ENCODE peak calls at places on chromosome 12, in six cellular contexts. One of them, this sample, is unnamed. For H3K4me1 and H3K36me3, the result is how much of the 10 kb centered on the place peaks cover.

GRCh38 chr12:53828598-53828997 is 76.8 kb upstream of the CISTR start:
- DNase-seq in mucosa of descending colon: no peak
- DNase-seq in tibial artery: no peak
- DNase-seq in left ventricle myocardium inferior: no peak
- DNase-seq in tibial nerve: no peak
- DNase-seq in psoas muscle: no peak
- DNase-seq in this sample: no peak

GRCh38 chr12:109772622-109773321 is 59.1 kb downstream of the FAM222A start:
- DNase-seq in mucosa of descending colon: no peak
- DNase-seq in tibial artery: peak
- DNase-seq in left ventricle myocardium inferior: no peak
- DNase-seq in tibial nerve: no peak
- DNase-seq in psoas muscle: peak
- DNase-seq in this sample: no peak

GRCh38 chr12:5043589-5044419 is at the start of gene KCNA5:
- DNase-seq in mucosa of descending colon: no peak
- DNase-seq in tibial artery: peak
- DNase-seq in left ventricle myocardium inferior: peak
- DNase-seq in tibial nerve: no peak
- DNase-seq in psoas muscle: no peak
- DNase-seq in this sample: no peak

GRCh38 chr12:76428117-76428516 is 79.9 kb upstream of the BBS10 start:
- DNase-seq in mucosa of descending colon: no peak
- DNase-seq in tibial artery: no peak
- DNase-seq in left ventricle myocardium inferior: no peak
- DNase-seq in tibial nerve: no peak
- DNase-seq in psoas muscle: no peak
- DNase-seq in this sample: no peak

GRCh38 chr12:23423796-23424195 is 525.7 kb downstream of the SOX5 start:
- DNase-seq in mucosa of descending colon: no peak
- DNase-seq in tibial artery: no peak
- DNase-seq in left ventricle myocardium inferior: no peak
- DNase-seq in tibial nerve: no peak
- DNase-seq in psoas muscle: no peak
- DNase-seq in this sample: no peak

GRCh38 chr12:47237751-47238211 is 158.0 kb upstream of the AMIGO2 start:
- DNase-seq in mucosa of descending colon: no peak
- DNase-seq in tibial artery: no peak
- DNase-seq in left ventricle myocardium inferior: no peak
- DNase-seq in tibial nerve: no peak
- DNase-seq in psoas muscle: no peak
- DNase-seq in this sample: no peak

GRCh38 chr12:57474862-57475261 is 4.8 kb downstream of the ARHGAP9 start:
- DNase-seq in mucosa of descending colon: no peak
- DNase-seq in tibial artery: no peak
- DNase-seq in left ventricle myocardium inferior: no peak
- DNase-seq in tibial nerve: no peak
- DNase-seq in psoas muscle: no peak
- DNase-seq in this sample: no peak

GRCh38 chr12:24600996-24601395 is 347.9 kb downstream of the BCAT1 start:
- DNase-seq in mucosa of descending colon: no peak
- DNase-seq in tibial artery: no peak
- DNase-seq in left ventricle myocardium inferior: no peak
- DNase-seq in tibial nerve: no peak
- DNase-seq in psoas muscle: no peak
- DNase-seq in this sample: no peak

GRCh38 chr12:47718531-47718930 is 6.8 kb downstream of the ENDOU start:
- DNase-seq in mucosa of descending colon: no peak
- DNase-seq in tibial artery: no peak
- DNase-seq in left ventricle myocardium inferior: no peak
- DNase-seq in tibial nerve: no peak
- DNase-seq in psoas muscle: no peak
- DNase-seq in this sample: peak

GRCh38 chr12:52350786-52351185 is 16.5 kb downstream of the KRT85 start:
- DNase-seq in mucosa of descending colon: no peak
- DNase-seq in tibial artery: peak
- DNase-seq in left ventricle myocardium inferior: no peak
- DNase-seq in tibial nerve: no peak
- DNase-seq in psoas muscle: no peak
- DNase-seq in this sample: no peak

GRCh38 chr12:98719515-98720504 is 74.7 kb downstream of the APAF1 start:
- DNase-seq in mucosa of descending colon: no peak
- DNase-seq in tibial artery: no peak
- DNase-seq in left ventricle myocardium inferior: no peak
- DNase-seq in tibial nerve: no peak
- DNase-seq in psoas muscle: no peak
- DNase-seq in this sample: no peak

GRCh38 chr12:45244561-45245348 is 28.9 kb downstream of the ANO6 start:
- DNase-seq in mucosa of descending colon: peak
- DNase-seq in tibial artery: no peak
- DNase-seq in left ventricle myocardium inferior: no peak
- DNase-seq in tibial nerve: no peak
- DNase-seq in psoas muscle: no peak
- DNase-seq in this sample: no peak

GRCh38 chr12:6285063-6285477 is 25.4 kb upstream of the PLEKHG6 start:
- DNase-seq in mucosa of descending colon: peak
- DNase-seq in tibial artery: no peak
- DNase-seq in left ventricle myocardium inferior: no peak
- DNase-seq in tibial nerve: no peak
- DNase-seq in psoas muscle: peak
- DNase-seq in this sample: no peak

GRCh38 chr12:53299101-53299453 is 418 bp upstream of the MYG1 start:
- DNase-seq in mucosa of descending colon: peak
- DNase-seq in tibial artery: no peak
- DNase-seq in left ventricle myocardium inferior: no peak
- DNase-seq in tibial nerve: no peak
- DNase-seq in psoas muscle: no peak
- DNase-seq in this sample: no peak

GRCh38 chr12:65084579-65084978 is 36.5 kb downstream of the WIF1 start:
- DNase-seq in mucosa of descending colon: no peak
- DNase-seq in tibial artery: no peak
- DNase-seq in left ventricle myocardium inferior: no peak
- DNase-seq in tibial nerve: no peak
- DNase-seq in psoas muscle: no peak
- DNase-seq in this sample: no peak

GRCh38 chr12:124352839-124353238 is 57.9 kb downstream of the RFLNA start:
- DNase-seq in mucosa of descending colon: peak
- DNase-seq in tibial artery: no peak
- DNase-seq in left ventricle myocardium inferior: peak
- DNase-seq in tibial nerve: no peak
- DNase-seq in psoas muscle: peak
- DNase-seq in this sample: no peak

GRCh38 chr12:88577537-88577936 is 2.7 kb downstream of the KITLG start:
- DNase-seq in mucosa of descending colon: no peak
- DNase-seq in tibial artery: no peak
- DNase-seq in left ventricle myocardium inferior: no peak
- DNase-seq in tibial nerve: no peak
- DNase-seq in psoas muscle: no peak
- DNase-seq in this sample: no peak

GRCh38 chr12:49667319-49668090 is 39.7 kb downstream of the FMNL3 start:
- DNase-seq in mucosa of descending colon: no peak
- DNase-seq in tibial artery: no peak
- DNase-seq in left ventricle myocardium inferior: no peak
- DNase-seq in tibial nerve: no peak
- DNase-seq in psoas muscle: no peak
- DNase-seq in this sample: no peak

GRCh38 chr12:125512541-125513298 is 447.5 kb downstream of the AACS start:
- DNase-seq in mucosa of descending colon: no peak
- DNase-seq in tibial artery: no peak
- DNase-seq in left ventricle myocardium inferior: no peak
- DNase-seq in tibial nerve: no peak
- DNase-seq in psoas muscle: no peak
- DNase-seq in this sample: no peak

GRCh38 chr12:108843187-108843586 is 14.2 kb downstream of the SSH1 start:
- DNase-seq in mucosa of descending colon: no peak
- DNase-seq in tibial artery: no peak
- DNase-seq in left ventricle myocardium inferior: no peak
- DNase-seq in tibial nerve: no peak
- DNase-seq in psoas muscle: no peak
- DNase-seq in this sample: no peak

GRCh38 chr12:60522684-60523083 is 926.9 kb downstream of the SLC16A7 start:
- DNase-seq in mucosa of descending colon: no peak
- DNase-seq in tibial artery: no peak
- DNase-seq in left ventricle myocardium inferior: no peak
- DNase-seq in tibial nerve: no peak
- DNase-seq in psoas muscle: no peak
- DNase-seq in this sample: no peak

GRCh38 chr12:120854804-120855203 is 49.4 kb downstream of the SPPL3 start:
- DNase-seq in mucosa of descending colon: no peak
- DNase-seq in tibial artery: no peak
- DNase-seq in left ventricle myocardium inferior: no peak
- DNase-seq in tibial nerve: no peak
- DNase-seq in psoas muscle: no peak
- DNase-seq in this sample: no peak

GRCh38 chr12:120853188-120853587 is 51.0 kb downstream of the SPPL3 start:
- DNase-seq in mucosa of descending colon: no peak
- DNase-seq in tibial artery: no peak
- DNase-seq in left ventricle myocardium inferior: no peak
- DNase-seq in tibial nerve: no peak
- DNase-seq in psoas muscle: no peak
- DNase-seq in this sample: no peak

GRCh38 chr12:120849765-120850164 is 54.4 kb downstream of the SPPL3 start:
- DNase-seq in mucosa of descending colon: no peak
- DNase-seq in tibial artery: no peak
- DNase-seq in left ventricle myocardium inferior: no peak
- DNase-seq in tibial nerve: no peak
- DNase-seq in psoas muscle: no peak
- DNase-seq in this sample: no peak

GRCh38 chr12:120851939-120852338 is 52.2 kb downstream of the SPPL3 start:
- DNase-seq in mucosa of descending colon: no peak
- DNase-seq in tibial artery: no peak
- DNase-seq in left ventricle myocardium inferior: no peak
- DNase-seq in tibial nerve: no peak
- DNase-seq in psoas muscle: peak
- DNase-seq in this sample: no peak

GRCh38 chr12:120851444-120851843 is 52.7 kb downstream of the SPPL3 start:
- DNase-seq in mucosa of descending colon: no peak
- DNase-seq in tibial artery: no peak
- DNase-seq in left ventricle myocardium inferior: no peak
- DNase-seq in tibial nerve: no peak
- DNase-seq in psoas muscle: no peak
- DNase-seq in this sample: no peak
- H3K4me1 ChIP-seq in mucosa of descending colon: under half
- H3K4me1 ChIP-seq in tibial artery: under half
- H3K4me1 ChIP-seq in left ventricle myocardium inferior: half or more
- H3K4me1 ChIP-seq in tibial nerve: under half
- H3K4me1 ChIP-seq in psoas muscle: half or more
- H3K4me1 ChIP-seq in this sample: under half

GRCh38 chr12:2295941-2296461 is 243.2 kb downstream of the CACNA1C start:
- DNase-seq in mucosa of descending colon: no peak
- DNase-seq in tibial artery: no peak
- DNase-seq in left ventricle myocardium inferior: no peak
- DNase-seq in tibial nerve: no peak
- DNase-seq in psoas muscle: no peak
- DNase-seq in this sample: no peak
- TF ChIP-seq CTCF in mucosa of descending colon: no peak
- TF ChIP-seq CTCF in tibial artery: no peak
- TF ChIP-seq CTCF in left ventricle myocardium inferior: no peak
- TF ChIP-seq CTCF in tibial nerve: no peak
- TF ChIP-seq CTCF in psoas muscle: no peak
- TF ChIP-seq CTCF in this sample: no peak

GRCh38 chr12:106243620-106244019 is 4.2 kb downstream of the CKAP4 start:
- DNase-seq in mucosa of descending colon: no peak
- DNase-seq in tibial artery: no peak
- DNase-seq in left ventricle myocardium inferior: no peak
- DNase-seq in tibial nerve: no peak
- DNase-seq in psoas muscle: no peak
- DNase-seq in this sample: no peak

GRCh38 chr12:106239241-106239950 is 8.4 kb downstream of the CKAP4 start:
- DNase-seq in mucosa of descending colon: no peak
- DNase-seq in tibial artery: no peak
- DNase-seq in left ventricle myocardium inferior: no peak
- DNase-seq in tibial nerve: no peak
- DNase-seq in psoas muscle: no peak
- DNase-seq in this sample: peak

GRCh38 chr12:106239951-106240335 is 7.9 kb downstream of the CKAP4 start:
- DNase-seq in mucosa of descending colon: no peak
- DNase-seq in tibial artery: no peak
- DNase-seq in left ventricle myocardium inferior: no peak
- DNase-seq in tibial nerve: no peak
- DNase-seq in psoas muscle: no peak
- DNase-seq in this sample: peak

GRCh38 chr12:106238146-106238545 is 9.7 kb downstream of the CKAP4 start:
- DNase-seq in mucosa of descending colon: no peak
- DNase-seq in tibial artery: no peak
- DNase-seq in left ventricle myocardium inferior: peak
- DNase-seq in tibial nerve: no peak
- DNase-seq in psoas muscle: no peak
- DNase-seq in this sample: peak

DNA sequence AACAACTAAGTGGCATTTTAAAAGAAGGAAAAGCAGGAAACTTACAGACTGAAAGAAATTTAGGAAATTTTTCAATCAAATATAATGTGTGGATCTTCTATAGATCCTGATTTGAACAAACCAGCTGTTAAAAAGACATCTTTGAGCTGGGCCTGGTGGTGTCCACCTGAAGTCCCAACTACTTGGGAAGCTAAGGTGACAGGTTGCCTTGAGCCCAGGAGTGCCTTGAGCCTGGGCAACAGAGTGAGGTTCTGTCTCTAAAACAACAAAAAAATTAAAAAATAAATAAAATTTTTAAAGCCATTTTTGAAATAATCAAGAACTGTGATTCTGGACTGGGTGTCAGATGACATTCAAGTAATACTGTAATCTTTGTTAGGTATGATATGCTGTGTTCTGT is 7.0 kb downstream of the CKAP4 start:
- DNase-seq in mucosa of descending colon: no peak
- DNase-seq in tibial artery: no peak
- DNase-seq in left ventricle myocardium inferior: no peak
- DNase-seq in tibial nerve: no peak
- DNase-seq in psoas muscle: no peak
- DNase-seq in this sample: peak
- H3K36me3 ChIP-seq in mucosa of descending colon: under half
- H3K36me3 ChIP-seq in tibial artery: under half
- H3K36me3 ChIP-seq in left ventricle myocardium inferior: under half
- H3K36me3 ChIP-seq in tibial nerve: under half
- H3K36me3 ChIP-seq in psoas muscle: under half
- H3K36me3 ChIP-seq in this sample: under half

GRCh38 chr12:68631177-68631576 is 20.5 kb downstream of the RAP1B start:
- DNase-seq in mucosa of descending colon: no peak
- DNase-seq in tibial artery: no peak
- DNase-seq in left ventricle myocardium inferior: no peak
- DNase-seq in tibial nerve: no peak
- DNase-seq in psoas muscle: no peak
- DNase-seq in this sample: no peak

GRCh38 chr12:68630598-68630997 is 19.9 kb downstream of the RAP1B start:
- DNase-seq in mucosa of descending colon: no peak
- DNase-seq in tibial artery: no peak
- DNase-seq in left ventricle myocardium inferior: no peak
- DNase-seq in tibial nerve: no peak
- DNase-seq in psoas muscle: no peak
- DNase-seq in this sample: no peak

GRCh38 chr12:68628698-68629097 is 18.0 kb downstream of the RAP1B start:
- DNase-seq in mucosa of descending colon: no peak
- DNase-seq in tibial artery: no peak
- DNase-seq in left ventricle myocardium inferior: no peak
- DNase-seq in tibial nerve: no peak
- DNase-seq in psoas muscle: no peak
- DNase-seq in this sample: no peak

GRCh38 chr12:68627673-68628319 is 17.1 kb downstream of the RAP1B start:
- DNase-seq in mucosa of descending colon: no peak
- DNase-seq in tibial artery: no peak
- DNase-seq in left ventricle myocardium inferior: no peak
- DNase-seq in tibial nerve: no peak
- DNase-seq in psoas muscle: no peak
- DNase-seq in this sample: no peak

GRCh38 chr12:68630050-68630449 is 19.4 kb downstream of the RAP1B start:
- DNase-seq in mucosa of descending colon: no peak
- DNase-seq in tibial artery: no peak
- DNase-seq in left ventricle myocardium inferior: no peak
- DNase-seq in tibial nerve: no peak
- DNase-seq in psoas muscle: no peak
- DNase-seq in this sample: no peak
- H3K4me1 ChIP-seq in mucosa of descending colon: under half
- H3K4me1 ChIP-seq in tibial artery: under half
- H3K4me1 ChIP-seq in left ventricle myocardium inferior: half or more
- H3K4me1 ChIP-seq in tibial nerve: under half
- H3K4me1 ChIP-seq in psoas muscle: under half
- H3K4me1 ChIP-seq in this sample: under half